ENCODE peak calls at places on chromosomes 13 and 19, in seven cellular contexts. One of them, this sample, is unnamed. For H3K4me1, the result is how much of the 10 kb centered on the place peaks cover.

GRCh38 chr13:41178040-41178439 is 16.3 kb downstream of the KBTBD7 start:
- DNase-seq in neural progenitor cell: no peak
- DNase-seq in OCI-LY7: no peak
- DNase-seq in SK-N-SH: no peak
- DNase-seq in K562: no peak
- DNase-seq in GM12878: no peak
- DNase-seq in PC-9: no peak
- DNase-seq in this sample: no peak

GRCh38 chr13:94315188-94315587 is 164.3 kb downstream of the DCT start:
- DNase-seq in neural progenitor cell: no peak
- DNase-seq in OCI-LY7: no peak
- DNase-seq in SK-N-SH: no peak
- DNase-seq in K562: no peak
- DNase-seq in GM12878: no peak
- DNase-seq in PC-9: no peak
- DNase-seq in this sample: no peak

GRCh38 chr13:82657471-82657870 is 1224.8 kb downstream of the SLITRK1 start:
- DNase-seq in neural progenitor cell: no peak
- DNase-seq in OCI-LY7: no peak
- DNase-seq in SK-N-SH: no peak
- DNase-seq in K562: no peak
- DNase-seq in GM12878: no peak
- DNase-seq in PC-9: no peak
- DNase-seq in this sample: no peak

GRCh38 chr13:59230484-59231264 is 933.1 kb downstream of the DIAPH3 start:
- DNase-seq in neural progenitor cell: no peak
- DNase-seq in OCI-LY7: no peak
- DNase-seq in SK-N-SH: no peak
- DNase-seq in K562: no peak
- DNase-seq in GM12878: no peak
- DNase-seq in PC-9: no peak
- DNase-seq in this sample: no peak

GRCh38 chr19:32097620-32098019 is 247.8 kb upstream of the ZNF507 start:
- DNase-seq in neural progenitor cell: no peak
- DNase-seq in OCI-LY7: no peak
- DNase-seq in SK-N-SH: no peak
- DNase-seq in K562: no peak
- DNase-seq in GM12878: no peak
- DNase-seq in PC-9: no peak
- DNase-seq in this sample: no peak

GRCh38 chr13:60412909-60413616 is 16.0 kb downstream of the TDRD3 start:
- DNase-seq in neural progenitor cell: no peak
- DNase-seq in OCI-LY7: no peak
- DNase-seq in SK-N-SH: no peak
- DNase-seq in K562: no peak
- DNase-seq in GM12878: no peak
- DNase-seq in PC-9: no peak
- DNase-seq in this sample: peak

GRCh38 chr19:17582613-17583012 is 27.2 kb downstream of the COLGALT1 start:
- DNase-seq in neural progenitor cell: no peak
- DNase-seq in OCI-LY7: no peak
- DNase-seq in SK-N-SH: no peak
- DNase-seq in K562: no peak
- DNase-seq in GM12878: no peak
- DNase-seq in PC-9: no peak
- DNase-seq in this sample: no peak

GRCh38 chr13:44710576-44710975 is 134.4 kb upstream of the TSC22D1 start:
- DNase-seq in neural progenitor cell: no peak
- DNase-seq in OCI-LY7: no peak
- DNase-seq in SK-N-SH: no peak
- DNase-seq in K562: no peak
- DNase-seq in GM12878: peak
- DNase-seq in PC-9: peak
- DNase-seq in this sample: peak

GRCh38 chr13:106865706-106866288 is 297.9 kb upstream of the ARGLU1 start:
- DNase-seq in neural progenitor cell: no peak
- DNase-seq in OCI-LY7: no peak
- DNase-seq in SK-N-SH: no peak
- DNase-seq in K562: no peak
- DNase-seq in GM12878: no peak
- DNase-seq in PC-9: peak
- DNase-seq in this sample: no peak

GRCh38 chr19:54444737-54445136 is 4.3 kb upstream of the LENG8 start:
- DNase-seq in neural progenitor cell: no peak
- DNase-seq in OCI-LY7: no peak
- DNase-seq in SK-N-SH: no peak
- DNase-seq in K562: no peak
- DNase-seq in GM12878: no peak
- DNase-seq in PC-9: no peak
- DNase-seq in this sample: no peak

GRCh38 chr13:78657699-78658629 is 991 bp downstream of the OBI1 start:
- DNase-seq in neural progenitor cell: no peak
- DNase-seq in OCI-LY7: peak
- DNase-seq in SK-N-SH: peak
- DNase-seq in K562: no peak
- DNase-seq in GM12878: no peak
- DNase-seq in PC-9: peak
- DNase-seq in this sample: peak

GRCh38 chr13:97726664-97727235 is 226.7 kb upstream of the IPO5 start:
- DNase-seq in neural progenitor cell: no peak
- DNase-seq in OCI-LY7: no peak
- DNase-seq in SK-N-SH: no peak
- DNase-seq in K562: no peak
- DNase-seq in GM12878: no peak
- DNase-seq in PC-9: no peak
- DNase-seq in this sample: peak

GRCh38 chr13:106535552-106536243 is at the start of gene EFNB2:
- DNase-seq in neural progenitor cell: peak
- DNase-seq in OCI-LY7: peak
- DNase-seq in SK-N-SH: peak
- DNase-seq in K562: peak
- DNase-seq in GM12878: peak
- DNase-seq in PC-9: peak
- DNase-seq in this sample: peak

GRCh38 chr13:27770809-27771208 is 21.5 kb upstream of the GSX1 start:
- DNase-seq in neural progenitor cell: peak
- DNase-seq in OCI-LY7: peak
- DNase-seq in SK-N-SH: peak
- DNase-seq in K562: no peak
- DNase-seq in GM12878: no peak
- DNase-seq in PC-9: no peak
- DNase-seq in this sample: no peak

GRCh38 chr13:76903544-76904162 is 17.4 kb upstream of the KCTD12 start:
- DNase-seq in neural progenitor cell: peak
- DNase-seq in OCI-LY7: peak
- DNase-seq in SK-N-SH: peak
- DNase-seq in K562: peak
- DNase-seq in GM12878: peak
- DNase-seq in PC-9: peak
- DNase-seq in this sample: no peak

GRCh38 chr13:110421696-110422395 is 114.8 kb downstream of the COL4A2 start:
- DNase-seq in neural progenitor cell: no peak
- DNase-seq in OCI-LY7: no peak
- DNase-seq in SK-N-SH: no peak
- DNase-seq in K562: no peak
- DNase-seq in GM12878: no peak
- DNase-seq in PC-9: no peak
- DNase-seq in this sample: peak

GRCh38 chr13:91405240-91405639 is 6.8 kb downstream of the GPC5 start:
- DNase-seq in neural progenitor cell: no peak
- DNase-seq in OCI-LY7: no peak
- DNase-seq in SK-N-SH: no peak
- DNase-seq in K562: no peak
- DNase-seq in GM12878: peak
- DNase-seq in PC-9: no peak
- DNase-seq in this sample: no peak

GRCh38 chr19:46579286-46579944 is 21.7 kb upstream of the CALM3 start:
- DNase-seq in neural progenitor cell: peak
- DNase-seq in OCI-LY7: peak
- DNase-seq in SK-N-SH: peak
- DNase-seq in K562: no peak
- DNase-seq in GM12878: no peak
- DNase-seq in PC-9: no peak
- DNase-seq in this sample: peak

GRCh38 chr19:9909251-9909650 is 27.1 kb downstream of the OLFM2 start:
- DNase-seq in neural progenitor cell: no peak
- DNase-seq in OCI-LY7: no peak
- DNase-seq in SK-N-SH: no peak
- DNase-seq in K562: no peak
- DNase-seq in GM12878: no peak
- DNase-seq in PC-9: no peak
- DNase-seq in this sample: no peak

GRCh38 chr19:44722131-44723121 is 23.5 kb downstream of the CEACAM16 start:
- DNase-seq in neural progenitor cell: no peak
- DNase-seq in OCI-LY7: peak
- DNase-seq in SK-N-SH: no peak
- DNase-seq in K562: no peak
- DNase-seq in GM12878: peak
- DNase-seq in PC-9: no peak
- DNase-seq in this sample: no peak

GRCh38 chr13:48876289-48876688 is 99.4 kb upstream of the FNDC3A start:
- DNase-seq in neural progenitor cell: peak
- DNase-seq in OCI-LY7: no peak
- DNase-seq in SK-N-SH: no peak
- DNase-seq in K562: no peak
- DNase-seq in GM12878: no peak
- DNase-seq in PC-9: no peak
- DNase-seq in this sample: no peak

GRCh38 chr13:95902736-95903135 is 150.5 kb downstream of the UGGT2 start:
- DNase-seq in neural progenitor cell: no peak
- DNase-seq in OCI-LY7: no peak
- DNase-seq in SK-N-SH: no peak
- DNase-seq in K562: no peak
- DNase-seq in GM12878: no peak
- DNase-seq in PC-9: no peak
- DNase-seq in this sample: no peak

GRCh38 chr19:38699027-38699346 is 45.3 kb downstream of the CAPN12 start:
- DNase-seq in neural progenitor cell: no peak
- DNase-seq in OCI-LY7: no peak
- DNase-seq in SK-N-SH: no peak
- DNase-seq in K562: no peak
- DNase-seq in GM12878: no peak
- DNase-seq in PC-9: no peak
- DNase-seq in this sample: peak

GRCh38 chr13:24685314-24685713 is 5.1 kb downstream of the ATP12A start:
- DNase-seq in neural progenitor cell: no peak
- DNase-seq in OCI-LY7: no peak
- DNase-seq in SK-N-SH: no peak
- DNase-seq in K562: no peak
- DNase-seq in GM12878: no peak
- DNase-seq in PC-9: no peak
- DNase-seq in this sample: no peak

GRCh38 chr19:31513841-31514240 is 164.6 kb upstream of the TSHZ3 start:
- DNase-seq in neural progenitor cell: no peak
- DNase-seq in OCI-LY7: no peak
- DNase-seq in SK-N-SH: no peak
- DNase-seq in K562: no peak
- DNase-seq in GM12878: no peak
- DNase-seq in PC-9: no peak
- DNase-seq in this sample: no peak

GRCh38 chr13:23161176-23161825 is 19.5 kb upstream of the SGCG start:
- DNase-seq in neural progenitor cell: no peak
- DNase-seq in OCI-LY7: no peak
- DNase-seq in SK-N-SH: no peak
- DNase-seq in K562: no peak
- DNase-seq in GM12878: no peak
- DNase-seq in PC-9: no peak
- DNase-seq in this sample: peak

GRCh38 chr19:57747472-57747807 is 825 bp downstream of the ZNF776 start:
- DNase-seq in neural progenitor cell: no peak
- DNase-seq in OCI-LY7: no peak
- DNase-seq in SK-N-SH: no peak
- DNase-seq in K562: no peak
- DNase-seq in GM12878: no peak
- DNase-seq in PC-9: no peak
- DNase-seq in this sample: no peak

GRCh38 chr13:83221813-83222241 is 660.4 kb downstream of the SLITRK1 start:
- DNase-seq in neural progenitor cell: no peak
- DNase-seq in OCI-LY7: no peak
- DNase-seq in SK-N-SH: no peak
- DNase-seq in K562: no peak
- DNase-seq in GM12878: no peak
- DNase-seq in PC-9: no peak
- DNase-seq in this sample: no peak

GRCh38 chr19:29118384-29118783 is 94.6 kb downstream of the UQCRFS1 start:
- DNase-seq in neural progenitor cell: peak
- DNase-seq in OCI-LY7: no peak
- DNase-seq in SK-N-SH: no peak
- DNase-seq in K562: no peak
- DNase-seq in GM12878: no peak
- DNase-seq in PC-9: no peak
- DNase-seq in this sample: no peak

GRCh38 chr19:52570005-52570861 is at the start of gene ZNF701:
- DNase-seq in neural progenitor cell: peak
- DNase-seq in OCI-LY7: peak
- DNase-seq in SK-N-SH: peak
- DNase-seq in K562: peak
- DNase-seq in GM12878: peak
- DNase-seq in PC-9: peak
- DNase-seq in this sample: peak

GRCh38 chr19:1205114-1206062 is at the start of gene STK11:
- DNase-seq in neural progenitor cell: peak
- DNase-seq in OCI-LY7: peak
- DNase-seq in SK-N-SH: peak
- DNase-seq in K562: peak
- DNase-seq in GM12878: peak
- DNase-seq in PC-9: peak
- DNase-seq in this sample: peak
- H2AFZ ChIP-seq in neural progenitor cell: peak
- H2AFZ ChIP-seq in OCI-LY7: peak
- H2AFZ ChIP-seq in SK-N-SH: peak
- H2AFZ ChIP-seq in K562: peak
- H2AFZ ChIP-seq in GM12878: peak
- H2AFZ ChIP-seq in PC-9: peak
- H2AFZ ChIP-seq in this sample: peak

GRCh38 chr19:19460761-19461265 is 54.5 kb downstream of the TSSK6 start:
- DNase-seq in neural progenitor cell: peak
- DNase-seq in OCI-LY7: peak
- DNase-seq in SK-N-SH: peak
- DNase-seq in K562: no peak
- DNase-seq in GM12878: no peak
- DNase-seq in PC-9: no peak
- DNase-seq in this sample: peak
- H3K4me1 ChIP-seq in neural progenitor cell: half or more
- H3K4me1 ChIP-seq in OCI-LY7: under half
- H3K4me1 ChIP-seq in SK-N-SH: half or more
- H3K4me1 ChIP-seq in K562: half or more
- H3K4me1 ChIP-seq in GM12878: half or more
- H3K4me1 ChIP-seq in PC-9: under half
- H3K4me1 ChIP-seq in this sample: under half

GRCh38 chr13:113114511-113115362 is 7.9 kb upstream of the F10 start:
- DNase-seq in neural progenitor cell: no peak
- DNase-seq in OCI-LY7: no peak
- DNase-seq in SK-N-SH: peak
- DNase-seq in K562: no peak
- DNase-seq in GM12878: no peak
- DNase-seq in PC-9: no peak
- DNase-seq in this sample: peak
- H3K27ac ChIP-seq in neural progenitor cell: no peak
- H3K27ac ChIP-seq in OCI-LY7: no peak
- H3K27ac ChIP-seq in SK-N-SH: no peak
- H3K27ac ChIP-seq in K562: no peak
- H3K27ac ChIP-seq in GM12878: no peak
- H3K27ac ChIP-seq in PC-9: no peak
- H3K27ac ChIP-seq in this sample: no peak

GRCh38 chr19:12733907-12734214 is 623 bp downstream of the TRIR start:
- DNase-seq in neural progenitor cell: no peak
- DNase-seq in OCI-LY7: no peak
- DNase-seq in SK-N-SH: no peak
- DNase-seq in K562: no peak
- DNase-seq in GM12878: no peak
- DNase-seq in PC-9: no peak
- DNase-seq in this sample: no peak
- H2AFZ ChIP-seq in neural progenitor cell: no peak
- H2AFZ ChIP-seq in OCI-LY7: no peak
- H2AFZ ChIP-seq in SK-N-SH: peak
- H2AFZ ChIP-seq in K562: no peak
- H2AFZ ChIP-seq in GM12878: no peak
- H2AFZ ChIP-seq in PC-9: peak
- H2AFZ ChIP-seq in this sample: no peak

This sample was measured in osteoblast.